ENCODE peak calls at places on chromosome 22, in seven cellular contexts. Y is kidney epithelial cell, G is tibial nerve, V is HCT116, U is foreskin fibroblast, I is fibroblast of mammary gland, D is AG10803. T is an unnamed sample.

GRCh38 chr22:42381152-42381551 is 51.1 kb downstream of the NFAM1 start:
- DNase-seq in Y (no peak), G (no peak), V (no peak), U (no peak), I (no peak), D (no peak), T (no peak)

GRCh38 chr22:45905924-45906865 is 70.8 kb downstream of the WNT7B start:
- DNase-seq in Y (no peak), G (no peak), V (no peak), U (peak; percentile 65), I (peak; percentile 11), D (peak; percentile 81), T (peak; percentile 60)

GRCh38 chr22:46934746-46935491 is 172.5 kb downstream of the TBC1D22A start:
- DNase-seq in Y (peak; percentile 98), G (no peak), V (peak; percentile 76), U (peak; percentile 94), I (peak; percentile 94), D (peak; percentile 84), T (peak; percentile 96)

GRCh38 chr22:44580176-44580575 is 82.1 kb upstream of the RTL6 start:
- DNase-seq in Y (no peak), G (no peak), V (no peak), U (no peak), I (no peak), D (no peak), T (no peak)

GRCh38 chr22:25069758-25070461 is 117.4 kb downstream of the KIAA1671 start:
- DNase-seq in Y (no peak), G (no peak), V (no peak), U (no peak), I (no peak), D (no peak), T (no peak)

GRCh38 chr22:40572976-40573375 is 63.5 kb downstream of the MRTFA start:
- DNase-seq in Y (no peak), G (peak; percentile 33), V (no peak), U (no peak), I (peak; percentile 43), D (peak; percentile 60), T (peak; percentile 20)

GRCh38 chr22:43723816-43724215 is 88.3 kb downstream of the EFCAB6 start:
- DNase-seq in Y (no peak), G (no peak), V (no peak), U (no peak), I (peak; percentile 53), D (peak; percentile 16), T (no peak)

GRCh38 chr22:21762712-21763581 is 27.4 kb upstream of the YPEL1 start:
- DNase-seq in Y (no peak), G (no peak), V (no peak), U (no peak), I (no peak), D (no peak), T (peak; percentile 33)

GRCh38 chr22:48306785-48307570 is 1520.7 kb downstream of the BRD1 start:
- DNase-seq in Y (no peak), G (no peak), V (no peak), U (no peak), I (no peak), D (no peak), T (no peak)

DNA sequence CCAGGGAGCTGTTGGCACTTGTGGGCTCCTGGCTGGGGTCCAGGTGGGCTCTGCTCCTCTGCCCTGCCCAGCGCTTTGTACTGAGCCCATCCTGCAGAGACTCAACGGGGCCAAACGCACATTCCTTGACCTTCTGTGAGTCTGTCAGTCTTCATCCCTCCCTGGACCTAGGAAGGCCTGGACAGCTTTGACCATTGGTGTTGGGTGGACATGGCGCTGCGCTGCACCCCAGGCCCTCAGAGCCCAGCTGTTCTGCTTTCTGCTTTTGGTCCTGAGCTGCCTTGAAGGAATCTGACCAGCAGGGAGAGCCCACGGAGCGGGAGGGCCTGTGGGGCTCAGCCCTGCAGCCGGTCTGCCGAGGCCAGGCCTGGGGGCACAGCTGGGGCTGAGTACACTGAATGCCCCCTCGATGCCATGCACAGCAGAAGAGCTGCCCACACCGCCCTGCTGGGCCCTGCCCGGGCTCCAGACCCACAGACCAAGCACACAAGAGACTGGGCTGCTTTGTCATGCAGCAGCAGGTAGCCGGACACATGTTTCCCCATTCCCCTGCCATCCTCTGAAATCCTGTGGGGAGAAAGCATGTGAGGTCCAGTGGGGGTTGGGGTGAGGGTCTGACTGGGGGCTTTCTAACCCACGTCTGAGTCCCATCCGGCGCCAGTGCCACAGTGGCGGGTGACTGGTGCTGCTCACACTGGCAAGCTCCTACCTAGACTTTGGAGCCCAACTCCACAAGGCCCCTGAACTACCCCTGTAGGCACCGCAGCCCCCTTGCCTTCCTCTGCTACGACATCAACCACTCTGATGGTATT is 24.1 kb upstream of the CCDC188 start:
- DNase-seq in Y (no peak), G (no peak), V (no peak), U (no peak), I (peak; percentile 3), D (no peak), T (peak; percentile 38)
- TF ChIP-seq CTCF in Y (peak; percentile 27), G (no peak), V (peak; percentile 37), U (peak; percentile 33), I (peak; percentile 21), D (peak; percentile 38), T (peak; percentile 54)

DNA sequence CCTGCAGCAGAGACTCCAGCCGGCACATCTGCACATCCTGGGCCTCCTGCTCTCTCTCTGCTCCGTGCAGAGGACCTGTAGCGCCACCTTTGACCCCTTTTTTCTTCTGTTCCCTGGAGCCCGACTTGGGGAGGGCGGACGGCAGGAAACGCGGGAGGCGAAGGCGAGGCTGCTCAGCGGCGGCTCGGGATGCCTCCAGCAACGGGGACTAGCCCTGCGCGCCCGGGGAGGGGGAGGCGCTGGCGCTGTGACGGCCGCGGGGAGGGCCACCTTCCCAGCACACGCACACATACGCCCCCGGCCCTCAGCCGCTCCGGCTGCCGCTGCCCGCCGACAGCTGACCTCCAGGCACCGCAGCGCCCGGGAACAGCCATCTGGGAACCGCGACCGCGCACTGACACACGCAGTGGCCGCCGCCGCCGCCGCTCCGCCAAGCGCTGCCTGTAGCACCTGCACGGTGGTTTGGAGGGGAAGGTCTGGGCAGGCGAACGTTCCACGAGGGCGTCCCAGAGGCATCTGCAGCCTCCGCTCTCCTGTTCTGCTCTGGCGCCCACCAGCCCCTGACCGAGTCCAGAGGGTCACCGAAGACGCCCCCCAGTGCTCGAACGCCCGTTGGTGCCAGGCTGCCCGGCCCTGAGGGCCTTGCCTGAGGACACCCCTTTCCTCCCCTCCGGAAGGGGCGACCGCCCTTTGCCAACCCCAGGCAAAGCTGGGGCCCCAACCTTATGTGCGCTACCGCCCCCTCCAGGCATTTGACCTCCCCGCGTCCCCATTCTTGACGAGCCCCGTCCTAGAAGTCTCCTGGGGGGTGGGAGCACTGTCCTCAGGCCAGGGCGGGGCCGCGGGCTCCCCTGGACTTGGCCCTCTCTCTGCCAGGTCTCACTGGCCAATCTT is 16.9 kb upstream of the C22orf42 start:
- DNase-seq in Y (no peak), G (no peak), V (no peak), U (no peak), I (no peak), D (no peak), T (no peak)
- TF ChIP-seq CTCF in Y (no peak), G (no peak), V (no peak), U (no peak), I (no peak), D (no peak), T (no peak)

DNA sequence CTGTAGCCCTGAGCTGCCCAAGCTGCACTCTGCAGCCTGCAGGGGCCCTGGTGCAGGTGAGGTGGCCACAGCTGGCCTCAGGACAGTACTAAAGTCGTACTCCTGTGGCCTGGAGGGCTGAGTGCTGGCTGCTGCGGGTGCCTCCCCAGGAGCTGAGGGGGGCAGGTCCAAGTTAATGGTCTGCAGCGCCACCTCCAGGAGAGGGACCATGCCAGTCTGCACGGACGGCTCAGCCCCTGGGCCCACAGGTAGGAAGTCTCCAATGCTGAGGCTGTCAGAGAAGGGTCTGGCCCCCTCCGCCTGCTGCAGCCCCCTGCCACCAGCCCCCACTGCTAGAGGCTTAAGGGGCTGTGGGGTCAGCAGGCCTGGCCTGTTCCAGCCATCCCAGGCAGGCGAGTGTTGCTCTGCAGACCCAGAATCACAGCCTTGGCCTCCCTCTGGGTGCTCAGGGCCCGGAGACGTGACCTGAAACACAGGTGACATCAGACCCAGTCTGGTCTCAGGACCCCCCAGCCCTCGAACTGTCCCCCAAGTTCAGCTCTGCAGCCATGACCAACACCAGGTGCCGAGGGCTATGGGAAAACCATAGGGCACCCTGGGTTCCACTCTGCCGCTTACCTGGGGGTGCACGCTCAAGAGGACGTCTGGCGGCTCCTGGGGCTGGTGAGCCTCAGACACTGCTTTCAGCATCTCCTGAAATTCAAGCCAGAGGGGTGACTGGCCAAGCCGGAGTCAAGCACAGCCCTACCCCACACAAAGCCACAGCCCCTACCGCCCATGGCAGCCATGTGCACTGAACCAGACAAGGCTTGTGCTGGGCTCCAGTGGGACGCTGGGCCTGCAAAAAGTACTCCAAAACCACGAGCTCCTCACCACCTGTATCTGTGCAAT is 20.8 kb downstream of the SELENOO start:
- DNase-seq in Y (no peak), G (no peak), V (no peak), U (no peak), I (no peak), D (no peak), T (no peak)
- TF ChIP-seq CTCF in Y (no peak), G (no peak), V (no peak), U (no peak), I (no peak), D (no peak), T (peak; percentile 32)

GRCh38 chr22:29314074-29314473 is 1.4 kb downstream of the RASL10A start:
- DNase-seq in Y (no peak), G (no peak), V (no peak), U (no peak), I (no peak), D (no peak), T (no peak)

GRCh38 chr22:29312218-29313125 is 3.0 kb downstream of the RASL10A start:
- DNase-seq in Y (no peak), G (no peak), V (no peak), U (no peak), I (no peak), D (no peak), T (no peak)

GRCh38 chr22:29311468-29312217 is 3.9 kb downstream of the RASL10A start:
- DNase-seq in Y (no peak), G (no peak), V (no peak), U (no peak), I (no peak), D (peak; percentile 20), T (no peak)

GRCh38 chr22:29314537-29315285 is 786 bp downstream of the RASL10A start:
- DNase-seq in Y (no peak), G (no peak), V (no peak), U (no peak), I (no peak), D (no peak), T (no peak)

DNA sequence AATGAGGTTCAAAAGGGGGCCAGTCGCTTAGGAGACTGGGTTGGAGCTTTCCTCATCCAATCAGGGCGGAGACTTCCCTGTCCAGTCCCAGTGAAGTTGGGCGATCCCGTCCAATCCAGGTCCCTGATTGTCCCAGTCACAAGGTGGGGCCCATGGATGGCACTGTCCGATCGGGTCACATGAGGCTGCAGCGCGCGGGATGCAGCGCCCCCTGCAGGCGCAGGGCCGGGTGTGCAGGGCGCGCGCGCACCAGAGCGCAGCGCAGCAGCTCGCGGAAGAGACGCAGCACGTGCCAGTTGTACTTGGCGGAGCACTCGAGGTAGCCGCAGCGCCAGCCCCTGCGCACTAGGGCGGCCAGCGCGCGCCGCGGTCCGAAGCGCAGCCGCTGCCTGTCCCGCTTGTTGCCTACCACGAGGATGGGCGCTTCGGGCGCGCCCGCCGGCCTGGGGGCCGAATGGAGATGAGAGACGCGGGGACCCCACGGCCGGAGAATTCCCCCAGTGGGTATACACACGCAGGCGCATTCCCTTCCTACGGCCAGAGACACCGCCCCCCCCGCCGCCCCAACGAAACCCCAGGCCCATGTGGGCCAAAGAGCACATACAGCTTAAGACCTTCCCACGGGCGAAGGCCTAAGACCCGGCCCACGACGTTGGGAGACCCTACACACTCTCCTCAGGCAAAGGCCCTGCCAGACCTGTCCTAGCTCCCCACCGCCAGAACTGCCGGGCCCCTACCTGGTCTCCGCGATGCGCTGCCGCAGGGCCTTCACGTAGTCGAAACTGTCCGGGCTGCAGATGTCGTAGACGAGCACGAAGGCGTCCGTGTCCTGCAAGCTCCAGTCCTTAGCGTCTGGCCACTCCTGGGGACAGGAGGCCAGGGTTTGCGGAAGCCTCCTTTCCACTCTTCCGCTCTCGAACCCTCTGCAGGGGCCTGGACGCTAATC is 2.1 kb downstream of the RASL10A start:
- DNase-seq in Y (no peak), G (no peak), V (peak; percentile 34), U (no peak), I (peak; percentile 56), D (peak; percentile 25), T (peak; percentile 68)
- TF ChIP-seq CTCF in Y (peak; percentile 63), G (peak; percentile 52), V (peak; percentile 74), U (peak; percentile 48), I (peak; percentile 45), D (peak; percentile 48), T (peak; percentile 62)

T was measured in choroid plexus epithelial cell.